ENCODE peak calls at places on chromosomes 5 and 9, in five cellular contexts. I is HepG2, X is GM12878, L is H1, W is K562. G is an unnamed sample.

GRCh38 chr5:105924366-105924765 is 1746.4 kb downstream of the EFNA5 start:
- DNase-seq in I (no peak), X (no peak), L (no peak), W (no peak), G (no peak)

GRCh38 chr9:128905964-128906363 is 14.8 kb upstream of the PHYHD1 start:
- DNase-seq in I (peak; percentile 76), X (no peak), L (no peak), W (no peak), G (no peak)

GRCh38 chr5:123557907-123558306 is 45.9 kb downstream of the CSNK1G3 start:
- DNase-seq in I (no peak), X (no peak), L (no peak), W (no peak), G (peak; percentile 45)

GRCh38 chr9:128607642-128608350 is 48.9 kb downstream of the DYNC2I2 start:
- DNase-seq in I (no peak), X (no peak), L (no peak), W (no peak), G (no peak)

GRCh38 chr5:110865400-110866094 is 126.7 kb downstream of the SLC25A46 start:
- DNase-seq in I (peak; percentile 28), X (no peak), L (peak; percentile 60), W (peak; percentile 33), G (peak; percentile 87)

GRCh38 chr9:92633879-92634278 is 36.1 kb downstream of the IPPK start:
- DNase-seq in I (no peak), X (no peak), L (no peak), W (no peak), G (no peak)

GRCh38 chr5:6427689-6428088 is 21.0 kb upstream of the UBE2QL1 start:
- DNase-seq in I (no peak), X (no peak), L (no peak), W (no peak), G (no peak)

GRCh38 chr9:121299467-121300282 is 31.7 kb downstream of the GSN start:
- DNase-seq in I (no peak), X (no peak), L (peak; percentile 62), W (no peak), G (peak; percentile 47)

GRCh38 chr9:114154597-114155102 is 687 bp upstream of the COL27A1 start:
- DNase-seq in I (no peak), X (no peak), L (peak; percentile 54), W (no peak), G (no peak)

GRCh38 chr9:96486351-96487029 is 36.5 kb downstream of the HABP4 start:
- DNase-seq in I (no peak), X (no peak), L (no peak), W (no peak), G (no peak)

GRCh38 chr9:93232388-93232965 is 48.5 kb downstream of the WNK2 start:
- DNase-seq in I (no peak), X (no peak), L (no peak), W (no peak), G (no peak)

GRCh38 chr9:18260527-18260926 is 213.4 kb upstream of the ADAMTSL1 start:
- DNase-seq in I (no peak), X (no peak), L (no peak), W (no peak), G (no peak)

GRCh38 chr5:139171779-139172404 is 26.3 kb downstream of the SIL1 start:
- DNase-seq in I (no peak), X (no peak), L (no peak), W (no peak), G (no peak)

GRCh38 chr5:55894135-55894534 is 43.0 kb downstream of the IL31RA start:
- DNase-seq in I (no peak), X (no peak), L (no peak), W (no peak), G (no peak)

GRCh38 chr5:114317751-114318150 is 44.1 kb upstream of the KCNN2 start:
- DNase-seq in I (no peak), X (no peak), L (no peak), W (no peak), G (no peak)

GRCh38 chr5:135269828-135270545 is 129.0 kb downstream of the MACROH2A1 start:
- DNase-seq in I (no peak), X (no peak), L (no peak), W (no peak), G (no peak)

GRCh38 chr5:173093597-173093996 is 37.4 kb downstream of the CREBRF start:
- DNase-seq in I (no peak), X (no peak), L (no peak), W (no peak), G (no peak)

GRCh38 chr9:99176527-99177013 is 45.2 kb downstream of the ALG2 start:
- DNase-seq in I (peak; percentile 22), X (no peak), L (no peak), W (no peak), G (no peak)

GRCh38 chr5:158886086-158886485 is 213.6 kb downstream of the EBF1 start:
- DNase-seq in I (no peak), X (no peak), L (no peak), W (no peak), G (no peak)

GRCh38 chr5:163434410-163434866 is 3.0 kb upstream of the CCNG1 start:
- DNase-seq in I (no peak), X (no peak), L (no peak), W (no peak), G (no peak)

GRCh38 chr5:36646507-36647023 is 40.2 kb downstream of the SLC1A3 start:
- DNase-seq in I (no peak), X (no peak), L (no peak), W (no peak), G (no peak)

GRCh38 chr9:6925841-6926240 is 168.1 kb downstream of the KDM4C start:
- DNase-seq in I (no peak), X (no peak), L (no peak), W (no peak), G (no peak)

GRCh38 chr5:157575096-157575872 is at the start of gene ADAM19:
- DNase-seq in I (no peak), X (no peak), L (peak; percentile 84), W (peak; percentile 68), G (peak; percentile 79)

GRCh38 chr9:83701769-83702168 is 6.0 kb downstream of the UBQLN1 start:
- DNase-seq in I (no peak), X (no peak), L (no peak), W (no peak), G (peak; percentile 10)

GRCh38 chr9:35562895-35563746 is 41.9 kb upstream of the TESK1 start:
- DNase-seq in I (no peak), X (no peak), L (no peak), W (no peak), G (no peak)

DNA sequence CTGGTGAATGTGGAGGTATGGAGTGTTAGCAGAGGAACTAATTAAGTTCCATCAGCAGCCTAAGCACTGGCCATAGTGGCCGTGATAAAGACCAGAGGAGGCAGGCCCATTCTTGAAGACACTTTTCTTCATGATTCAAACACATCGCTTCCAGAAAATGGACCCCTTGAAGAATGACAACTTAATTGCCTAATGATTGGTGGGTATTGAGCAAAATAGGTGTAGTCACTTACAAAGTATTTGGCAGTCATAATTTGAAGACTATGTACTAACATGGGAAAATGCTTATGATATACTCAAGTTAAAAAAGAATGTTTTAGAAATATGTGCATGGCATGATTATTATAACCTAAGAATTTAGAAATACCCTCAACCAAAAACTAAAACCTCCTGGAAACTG is 44.8 kb downstream of the MEGF10 start:
- DNase-seq in I (no peak), X (no peak), L (no peak), W (no peak), G (no peak)
- TF ChIP-seq CREB1 in I (no peak), X (no peak), L (no peak), W (no peak), G (no peak)

GRCh38 chr5:373710-374602 is 52.4 kb downstream of the AHRR start:
- DNase-seq in I (no peak), X (no peak), L (peak; percentile 48), W (peak; percentile 69), G (peak; percentile 52)

GRCh38 chr5:375921-376871 is 54.7 kb downstream of the AHRR start:
- DNase-seq in I (no peak), X (no peak), L (peak; percentile 42), W (no peak), G (no peak)

GRCh38 chr5:375336-375920 is 53.9 kb downstream of the AHRR start:
- DNase-seq in I (no peak), X (no peak), L (peak; percentile 44), W (no peak), G (no peak)

GRCh38 chr5:372911-373709 is 51.6 kb downstream of the AHRR start:
- DNase-seq in I (no peak), X (no peak), L (peak; percentile 60), W (no peak), G (peak; percentile 44)

DNA sequence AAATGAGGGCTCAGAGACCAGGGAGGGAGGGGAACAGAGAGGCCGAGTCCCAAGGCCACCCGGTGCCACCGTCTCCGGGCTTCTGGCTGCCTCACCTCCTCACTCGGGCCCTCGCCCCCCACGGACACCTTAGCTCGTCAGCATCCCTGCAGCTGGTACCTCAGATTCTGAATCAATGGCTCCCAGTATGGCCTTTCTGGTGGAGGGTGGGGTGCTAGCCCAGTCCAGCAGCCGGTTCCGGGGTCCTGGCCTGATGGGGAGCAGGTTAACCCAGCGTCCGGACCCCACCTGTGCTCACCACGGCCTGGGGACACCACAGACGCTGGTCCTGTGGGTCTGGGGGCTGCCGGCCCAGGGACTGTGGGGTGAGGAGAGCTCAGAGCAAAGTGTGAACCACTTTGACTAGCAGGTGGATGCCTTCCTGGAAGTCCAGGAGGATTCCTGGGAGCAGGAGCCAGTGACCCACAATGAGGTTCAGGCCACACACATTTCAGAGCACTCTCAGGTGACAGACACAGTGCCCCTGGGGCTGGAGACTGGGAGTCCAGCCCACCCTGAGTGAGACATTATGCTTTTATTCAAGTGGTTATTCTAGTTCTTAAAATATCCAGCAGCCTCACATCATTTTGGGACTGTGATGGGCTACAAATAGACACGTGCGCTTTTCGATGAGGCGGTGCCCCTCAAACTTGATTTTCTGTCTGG is 53.3 kb downstream of the AHRR start:
- DNase-seq in I (no peak), X (no peak), L (peak; percentile 43), W (no peak), G (no peak)
- TF ChIP-seq POLR2AphosphoS5 in I (no peak), X (no peak), L (no peak), W (no peak), G (no peak)

GRCh38 chr9:81616141-81616540 is 73.2 kb downstream of the TLE1 start:
- DNase-seq in I (no peak), X (no peak), L (no peak), W (no peak), G (no peak)

GRCh38 chr9:81610739-81611107 is 78.6 kb downstream of the TLE1 start:
- DNase-seq in I (no peak), X (no peak), L (no peak), W (no peak), G (no peak)

GRCh38 chr9:81611664-81612063 is 77.7 kb downstream of the TLE1 start:
- DNase-seq in I (no peak), X (no peak), L (no peak), W (no peak), G (no peak)

GRCh38 chr9:81613002-81613750 is 76.2 kb downstream of the TLE1 start:
- DNase-seq in I (no peak), X (no peak), L (no peak), W (no peak), G (no peak)

DNA sequence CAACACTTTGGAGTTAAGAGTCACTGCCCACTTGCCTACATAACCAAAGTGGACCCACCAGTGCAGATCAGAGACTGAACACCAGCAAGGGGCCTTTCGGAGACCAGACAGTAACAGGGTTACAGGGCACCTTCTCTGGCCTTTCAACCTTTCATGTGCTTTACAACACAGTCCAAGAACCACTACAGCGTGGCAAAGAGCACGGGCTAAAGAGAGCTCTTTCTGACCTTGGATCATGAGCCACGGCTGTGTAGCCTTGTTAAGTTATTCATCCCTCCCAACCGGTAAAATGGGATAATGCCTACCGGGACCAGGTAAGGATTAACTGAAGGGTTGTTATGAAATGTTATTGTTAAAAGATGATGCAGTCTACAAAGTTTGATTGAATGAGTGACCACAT is 75.0 kb downstream of the TLE1 start:
- DNase-seq in I (no peak), X (no peak), L (no peak), W (no peak), G (no peak)
- H3K36me3 ChIP-seq in I (peaks cover 69% of the 10 kb centered on the region), X (no peaks in the 10 kb centered on the region), L (peaks cover 75% of the 10 kb centered on the region), W (no peaks in the 10 kb centered on the region), G (peaks cover 53% of the 10 kb centered on the region)

GRCh38 chr5:44868541-44868940 is 59.8 kb downstream of the MRPS30 start:
- DNase-seq in I (no peak), X (no peak), L (no peak), W (no peak), G (no peak)
- TF ChIP-seq CREB1 in I (no peak), X (no peak), L (no peak), W (no peak), G (no peak)